ENCODE peak calls at places on chromosomes 4 and X, in eight cellular contexts. O, W, T, K, X, V, N and B are unnamed samples.

GRCh38 chrX:54430519-54430918 is 9.7 kb upstream of the TSR2 start:
- DNase-seq in O (no peak), W (no peak), T (no peak), K (peak), X (no peak), V (no peak), N (no peak), B (no peak)

GRCh38 chr4:119585771-119586170 is 42.8 kb downstream of the PDE5A start:
- DNase-seq in O (no peak), W (no peak), T (no peak), K (no peak), X (no peak), V (no peak), N (no peak), B (no peak)

GRCh38 chrX:125382148-125382628 is 62.5 kb downstream of the TEX13C start:
- DNase-seq in O (no peak), W (no peak), T (no peak), K (no peak), X (no peak), V (no peak), N (no peak), B (no peak)

GRCh38 chrX:139112432-139112831 is 400.9 kb upstream of the FGF13 start:
- DNase-seq in O (no peak), W (no peak), T (no peak), K (no peak), X (no peak), V (no peak), N (no peak), B (no peak)

GRCh38 chr4:127698789-127699200 is 31.4 kb upstream of the SLC25A31 start:
- DNase-seq in O (no peak), W (no peak), T (no peak), K (peak), X (no peak), V (no peak), N (no peak), B (peak)

GRCh38 chr4:137949746-137950145 is 292.4 kb downstream of the SLC7A11 start:
- DNase-seq in O (no peak), W (no peak), T (no peak), K (no peak), X (no peak), V (no peak), N (no peak), B (no peak)

GRCh38 chr4:89814362-89814761 is 22.6 kb downstream of the SNCA start:
- DNase-seq in O (no peak), W (no peak), T (no peak), K (no peak), X (no peak), V (no peak), N (no peak), B (no peak)

GRCh38 chr4:6986067-6986780 is 56.9 kb upstream of the TADA2B start:
- DNase-seq in O (no peak), W (no peak), T (peak), K (no peak), X (no peak), V (no peak), N (peak), B (peak)

GRCh38 chr4:75643651-75644050 is 13.3 kb upstream of the CDKL2 start:
- DNase-seq in O (no peak), W (no peak), T (no peak), K (no peak), X (no peak), V (no peak), N (no peak), B (no peak)

GRCh38 chrX:20029728-20030127 is 38.9 kb upstream of the BCLAF3 start:
- DNase-seq in O (no peak), W (no peak), T (no peak), K (peak), X (no peak), V (no peak), N (no peak), B (no peak)

GRCh38 chr4:147599764-147600163 is 17.4 kb upstream of the TMEM184C start:
- DNase-seq in O (no peak), W (no peak), T (no peak), K (no peak), X (no peak), V (no peak), N (no peak), B (no peak)

GRCh38 chrX:71515039-71515398 is 17.9 kb upstream of the OGT start:
- DNase-seq in O (no peak), W (no peak), T (no peak), K (no peak), X (no peak), V (no peak), N (no peak), B (no peak)

GRCh38 chr4:95563638-95564337 is 15.0 kb upstream of the UNC5C start:
- DNase-seq in O (no peak), W (no peak), T (no peak), K (no peak), X (no peak), V (no peak), N (no peak), B (no peak)

GRCh38 chr4:3112979-3113469 is 38.5 kb downstream of the HTT start:
- DNase-seq in O (no peak), W (no peak), T (no peak), K (no peak), X (no peak), V (no peak), N (no peak), B (no peak)